ENCODE peak calls at places on chromosomes 12 and 14, in nine cellular contexts. Q is AG09319; H is IMR-90; I is activated naive CD4-positive, alpha-beta T cell; K is SW 1271; Y is C1 segment of cervical spinal cord; F is naive thymus-derived CD8-positive, alpha-beta T cell; E is iPS DF 6.9; M is lower leg skin. A is an unnamed sample.
A peak's percentile ranks its signal among the peaks of the same experiment; 100 is the strongest.

GRCh38 chr12:64931981-64932380 is 107.5 kb downstream of the TBC1D30 start:
- DNase-seq in F (no peak), E (no peak), I (no peak), K (no peak), Y (no peak), Q (no peak), M (no peak), H (no peak), A (no peak)

GRCh38 chr12:1562813-1563412 is 31.5 kb downstream of the FBXL14 start:
- DNase-seq in M (no peak), E (no peak), K (no peak), H (no peak), I (no peak), Q (no peak), F (no peak), Y (no peak), A (no peak)

GRCh38 chr12:125455556-125455955 is 390.3 kb downstream of the AACS start:
- DNase-seq in H (no peak), I (no peak), Q (no peak), K (no peak), E (no peak), Y (no peak), M (no peak), F (no peak), A (no peak)

GRCh38 chr12:46470039-46470627 is 97.6 kb upstream of the SLC38A2 start:
- DNase-seq in Y (no peak), E (no peak), K (no peak), H (no peak), Q (no peak), F (no peak), I (no peak), M (no peak), A (no peak)

GRCh38 chr14:85263916-85264315 is 266.0 kb upstream of the FLRT2 start:
- DNase-seq in M (no peak), Q (peak; percentile 41), Y (no peak), I (no peak), E (no peak), H (no peak), F (no peak), K (no peak), A (no peak)

GRCh38 chr14:52840916-52841315 is 49.5 kb upstream of the GNPNAT1 start:
- DNase-seq in K (no peak), M (peak; percentile 32), E (no peak), Q (no peak), H (peak; percentile 71), F (no peak), I (no peak), Y (no peak), A (no peak)

GRCh38 chr14:86221000-86221399 is 691.1 kb downstream of the FLRT2 start:
- DNase-seq in K (no peak), E (peak; percentile 43), F (no peak), H (peak; percentile 5), I (no peak), Y (no peak), M (no peak), Q (no peak), A (no peak)

GRCh38 chr12:48000878-48001321 is 3.4 kb downstream of the COL2A1 start:
- DNase-seq in H (peak; percentile 47), K (no peak), I (no peak), E (no peak), M (peak; percentile 32), Y (no peak), F (no peak), Q (no peak), A (peak; percentile 1)

GRCh38 chr12:1796515-1797010 is 23.8 kb upstream of the LRTM2 start:
- DNase-seq in K (no peak), I (peak; percentile 46), F (no peak), Y (no peak), Q (no peak), M (no peak), E (no peak), H (no peak), A (no peak)

GRCh38 chr12:131831021-131831571 is 2.9 kb downstream of the MMP17 start:
- DNase-seq in F (peak; percentile 12), Y (no peak), I (no peak), K (no peak), M (no peak), Q (no peak), H (no peak), E (no peak), A (no peak)

GRCh38 chr14:104389326-104390220 is 190.0 kb upstream of the C14orf180 start:
- DNase-seq in E (no peak), H (no peak), M (no peak), K (no peak), F (peak; percentile 62), Q (no peak), Y (no peak), I (no peak), A (no peak)

GRCh38 chr12:113634982-113635381 is 163.3 kb upstream of the LHX5 start:
- DNase-seq in Y (no peak), M (no peak), I (no peak), F (no peak), Q (no peak), K (no peak), H (no peak), E (no peak), A (no peak)

GRCh38 chr14:106228541-106229158 is 702.3 kb downstream of the TMEM121 start:
- DNase-seq in M (no peak), Q (no peak), Y (no peak), K (no peak), E (no peak), I (peak; percentile 25), F (peak; percentile 62), H (no peak), A (no peak)

GRCh38 chr12:124109760-124110159 is 136.7 kb downstream of the ZNF664 start:
- DNase-seq in E (peak; percentile 52), Q (no peak), K (no peak), Y (no peak), F (no peak), I (no peak), H (peak; percentile 5), M (no peak), A (peak; percentile 49)

GRCh38 chr12:67669925-67670631 is 21.5 kb downstream of the DYRK2 start:
- DNase-seq in H (no peak), E (no peak), Y (no peak), F (no peak), Q (no peak), K (no peak), M (no peak), I (no peak), A (no peak)

GRCh38 chr12:108116254-108116653 is 12.8 kb upstream of the WSCD2 start:
- DNase-seq in K (no peak), Y (no peak), H (no peak), F (no peak), Q (no peak), E (no peak), M (no peak), I (no peak), A (no peak)

GRCh38 chr12:24039113-24039525 is 89.6 kb upstream of the SOX5 start:
- DNase-seq in I (no peak), Q (peak; percentile 59), H (peak; percentile 97), E (no peak), K (no peak), F (no peak), Y (no peak), M (no peak), A (no peak)

GRCh38 chr12:120012067-120012621 is 23.1 kb downstream of the BICDL1 start:
- DNase-seq in Y (no peak), H (peak; percentile 1), F (peak; percentile 53), Q (no peak), M (no peak), K (no peak), E (no peak), I (peak; percentile 23), A (peak; percentile 18)

GRCh38 chr14:77310041-77310440 is 10.6 kb downstream of the POMT2 start:
- DNase-seq in H (peak; percentile 33), I (no peak), Q (no peak), M (no peak), K (no peak), F (no peak), E (no peak), Y (no peak), A (no peak)

GRCh38 chr14:75077794-75078193 is 8.4 kb downstream of the ZC2HC1C start:
- DNase-seq in M (no peak), Q (no peak), E (no peak), H (no peak), K (no peak), F (no peak), I (no peak), Y (no peak), A (no peak)

GRCh38 chr14:93787465-93788306 is 599 bp downstream of the PRIMA1 start:
- DNase-seq in Y (no peak), K (no peak), E (no peak), F (no peak), H (no peak), Q (no peak), M (no peak), I (no peak), A (no peak)

GRCh38 chr14:28356819-28357218 is 409.8 kb upstream of the FOXG1 start:
- DNase-seq in Y (no peak), K (no peak), H (no peak), E (no peak), Q (no peak), F (no peak), M (no peak), I (no peak), A (no peak)

GRCh38 chr12:7130791-7131501 is 775 bp downstream of the CLSTN3 start:
- DNase-seq in K (no peak), Q (no peak), E (no peak), I (peak; percentile 16), H (peak; percentile 52), Y (no peak), F (peak; percentile 38), M (no peak), A (no peak)

GRCh38 chr12:51371295-51371953 is 19.8 kb downstream of the GALNT6 start:
- DNase-seq in F (no peak), I (no peak), H (peak; percentile 97), E (no peak), M (peak; percentile 42), Y (no peak), Q (peak; percentile 88), K (peak; percentile 87), A (peak; percentile 71)

A was measured in HCT116.